ENCODE peak calls at places on chromosome 1, in four cellular contexts. E is activated CD8-positive, alpha-beta T cell treated with anti-CD3 and anti-CD28 coated beads for 36 hours; R is AG09319; N is CD4-positive, alpha-beta T cell. M is an unnamed sample.

GRCh38 chr1:114108741-114109255 is 44.9 kb downstream of the SYT6 start:
- DNase-seq in E (peak), R (no peak), N (no peak), M (peak)

GRCh38 chr1:85464497-85465098 is 361 bp downstream of the DDAH1 start:
- DNase-seq in E (peak), R (peak), N (no peak), M (peak)

GRCh38 chr1:31785020-31785946 is 21.1 kb upstream of the ADGRB2 start:
- DNase-seq in E (no peak), R (no peak), N (no peak), M (no peak)

GRCh38 chr1:173433927-173434326 is 43.2 kb upstream of the PRDX6 start:
- DNase-seq in E (no peak), R (no peak), N (no peak), M (no peak)

GRCh38 chr1:161089251-161089924 is at the start of gene NECTIN4:
- DNase-seq in E (no peak), R (no peak), N (no peak), M (no peak)

GRCh38 chr1:221858758-221859157 is 116.9 kb upstream of the DUSP10 start:
- DNase-seq in E (no peak), R (no peak), N (no peak), M (no peak)

GRCh38 chr1:74732960-74733615 is at the start of the genes CRYZ and TYW3:
- DNase-seq in E (peak), R (peak), N (peak), M (peak)

GRCh38 chr1:22822371-22822770 is 111.7 kb downstream of the EPHB2 start:
- DNase-seq in E (no peak), R (no peak), N (no peak), M (no peak)

GRCh38 chr1:229893762-229894444 is 173.1 kb upstream of the GALNT2 start:
- DNase-seq in E (no peak), R (no peak), N (no peak), M (no peak)

GRCh38 chr1:240701412-240701811 is 89.5 kb upstream of the GREM2 start:
- DNase-seq in E (no peak), R (peak), N (no peak), M (no peak)

GRCh38 chr1:62356257-62356835 is 37.1 kb upstream of the KANK4 start:
- DNase-seq in E (peak), R (peak), N (no peak), M (peak)

GRCh38 chr1:43707191-43708005 is at the start of gene ST3GAL3:
- DNase-seq in E (peak), R (peak), N (peak), M (peak)

GRCh38 chr1:200366577-200367253 is 43.1 kb downstream of the ZNF281 start:
- DNase-seq in E (no peak), R (no peak), N (no peak), M (no peak)

GRCh38 chr1:218339267-218339831 is 5.8 kb upstream of the TGFB2 start:
- DNase-seq in E (no peak), R (no peak), N (no peak), M (no peak)

GRCh38 chr1:175197536-175197935 is 5.0 kb upstream of the KIAA0040 start:
- DNase-seq in E (no peak), R (no peak), N (no peak), M (no peak)

GRCh38 chr1:175198332-175198731 is 5.8 kb upstream of the KIAA0040 start:
- DNase-seq in E (no peak), R (no peak), N (no peak), M (no peak)

GRCh38 chr1:175193339-175193950 is 869 bp upstream of the KIAA0040 start:
- DNase-seq in E (peak), R (no peak), N (no peak), M (no peak)

GRCh38 chr1:175195281-175195680 is 2.7 kb upstream of the KIAA0040 start:
- DNase-seq in E (no peak), R (no peak), N (no peak), M (peak)

GRCh38 chr1:175195798-175196197 is 3.2 kb upstream of the KIAA0040 start:
- DNase-seq in E (no peak), R (no peak), N (no peak), M (no peak)
- TF ChIP-seq CTCF in E (no peak), R (no peak), N (no peak), M (no peak)

DNA sequence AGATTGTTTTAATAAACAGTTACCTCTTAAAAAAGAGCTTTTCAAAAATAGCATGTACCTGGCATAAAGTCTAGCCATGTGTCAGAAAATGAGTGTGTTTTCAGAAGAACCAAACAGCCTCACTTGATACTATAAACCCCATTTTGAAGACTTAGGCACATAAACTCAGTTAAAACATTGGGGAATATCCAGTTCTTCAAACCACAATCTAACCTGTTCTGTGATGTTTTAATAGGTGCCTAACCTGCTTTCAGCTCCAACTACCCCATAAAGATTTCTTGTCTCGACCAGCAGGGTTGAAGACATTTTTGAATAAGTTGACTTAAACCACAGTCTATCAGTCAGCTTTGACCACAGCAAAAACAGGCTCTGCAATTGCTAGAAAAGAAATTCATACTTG is 41.3 kb downstream of the NRDC start:
- DNase-seq in E (no peak), R (no peak), N (no peak), M (no peak)
- TF ChIP-seq CTCF in E (no peak), R (no peak), N (no peak), M (no peak)

DNA sequence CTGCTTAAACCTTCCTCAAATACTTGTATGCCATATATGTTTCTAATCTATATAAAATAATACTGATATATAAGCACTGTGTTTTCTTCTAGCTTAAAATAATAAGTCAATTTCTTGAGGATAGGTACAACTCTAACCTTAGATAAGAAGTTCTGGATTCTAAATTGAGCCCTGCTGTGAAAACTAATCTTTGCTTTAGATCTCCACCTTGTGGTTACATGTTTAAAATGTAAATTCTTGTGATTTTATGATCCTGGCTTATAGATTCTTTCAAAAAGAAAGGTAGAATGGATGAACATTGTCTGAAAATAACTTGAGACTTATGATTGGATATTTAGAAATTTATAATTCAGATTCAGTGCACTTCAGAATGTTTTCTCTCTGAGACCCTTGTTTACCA is 38.9 kb upstream of the HMCN1 start:
- DNase-seq in E (no peak), R (no peak), N (no peak), M (no peak)
- TF ChIP-seq CTCF in E (peak), R (no peak), N (peak), M (no peak)

GRCh38 chr1:1430114-1430982 is 5.1 kb upstream of the VWA1 start:
- DNase-seq in E (no peak), R (peak), N (no peak), M (peak)
- TF ChIP-seq CTCF in E (no peak), R (peak), N (no peak), M (no peak)

M was measured in GM13977.